ENCODE peak calls at places on chromosomes 5 and 9, in eight cellular contexts. V, C, I, K, G, M, N and R are unnamed samples.

GRCh38 chr5:14414615-14415515 is 166.7 kb upstream of the OTULINL start:
- DNase-seq in N (no peak), K (no peak), I (no peak), V (no peak), G (no peak), M (no peak), C (no peak), R (no peak)

GRCh38 chr9:98311541-98311940 is 56.1 kb upstream of the TBC1D2 start:
- DNase-seq in C (no peak), M (no peak), N (no peak), V (no peak), I (no peak), K (no peak), G (no peak), R (no peak)

GRCh38 chr9:101881508-101881907 is 143.1 kb upstream of the GRIN3A start:
- DNase-seq in V (no peak), C (no peak), G (no peak), M (no peak), I (no peak), N (no peak), K (no peak), R (no peak)

GRCh38 chr5:137666109-137666850 is 69.6 kb downstream of the KLHL3 start:
- DNase-seq in V (no peak), M (no peak), K (no peak), I (peak), N (no peak), G (peak), C (no peak), R (no peak)

GRCh38 chr5:81195334-81195929 is 37.7 kb upstream of the CKMT2 start:
- DNase-seq in M (no peak), V (no peak), K (no peak), I (no peak), N (no peak), C (no peak), G (no peak), R (no peak)

GRCh38 chr5:86974910-86975309 is 292.8 kb upstream of the RASA1 start:
- DNase-seq in G (no peak), K (no peak), V (no peak), N (no peak), M (no peak), I (peak), C (no peak), R (no peak)

GRCh38 chr5:74543162-74543995 is 97.1 kb downstream of the ENC1 start:
- DNase-seq in C (no peak), V (no peak), M (no peak), I (peak), K (no peak), N (no peak), G (no peak), R (no peak)

GRCh38 chr5:151863566-151863965 is 61.1 kb downstream of the GLRA1 start:
- DNase-seq in K (no peak), V (no peak), I (no peak), N (no peak), M (no peak), G (no peak), C (no peak), R (no peak)

GRCh38 chr5:173454764-173455598 is 126.8 kb upstream of the STC2 start:
- DNase-seq in G (no peak), C (no peak), N (peak), V (no peak), I (peak), M (no peak), K (no peak), R (no peak)

GRCh38 chr9:20744046-20744630 is 60.1 kb downstream of the FOCAD start:
- DNase-seq in K (no peak), V (no peak), G (no peak), M (no peak), N (no peak), C (no peak), I (no peak), R (no peak)

GRCh38 chr9:110575169-110575568 is 4.4 kb downstream of the SVEP1 start:
- DNase-seq in C (no peak), V (no peak), I (no peak), K (no peak), N (no peak), M (no peak), G (no peak), R (no peak)

GRCh38 chr5:1005904-1006655 is 2.5 kb upstream of the NKD2 start:
- DNase-seq in C (no peak), I (no peak), G (peak), N (no peak), K (peak), V (peak), M (peak), R (peak)

GRCh38 chr5:159899067-159900049 is 16.9 kb upstream of the ADRA1B start:
- DNase-seq in I (no peak), K (no peak), G (no peak), C (no peak), N (no peak), V (no peak), M (no peak), R (no peak)

GRCh38 chr5:101676646-101677045 is 619.4 kb downstream of the SLCO4C1 start:
- DNase-seq in G (no peak), V (no peak), M (no peak), K (no peak), N (no peak), I (no peak), C (no peak), R (no peak)

GRCh38 chr5:111454198-111454606 is 58.1 kb downstream of the STARD4 start:
- DNase-seq in K (no peak), C (no peak), I (no peak), M (no peak), N (no peak), G (no peak), V (no peak), R (no peak)

GRCh38 chr5:961002-961710 is 47.4 kb upstream of the NKD2 start:
- DNase-seq in I (no peak), N (no peak), K (no peak), C (no peak), M (no peak), G (no peak), V (no peak), R (no peak)

GRCh38 chr5:116739648-116740047 is 165.0 kb upstream of the SEMA6A start:
- DNase-seq in K (no peak), C (no peak), V (no peak), G (no peak), N (no peak), M (no peak), I (no peak), R (no peak)

GRCh38 chr9:98797491-98797890 is 1.1 kb upstream of the ANKS6 start:
- DNase-seq in G (no peak), V (no peak), M (no peak), K (no peak), C (no peak), N (no peak), I (no peak), R (no peak)

GRCh38 chr5:90227688-90228087 is 181.9 kb downstream of the CETN3 start:
- DNase-seq in I (no peak), V (no peak), K (no peak), C (no peak), N (no peak), M (no peak), G (no peak), R (no peak)

GRCh38 chr5:39057745-39058144 is 16.5 kb downstream of the RICTOR start:
- DNase-seq in K (no peak), C (no peak), I (no peak), N (no peak), M (no peak), V (no peak), G (no peak), R (no peak)

GRCh38 chr5:44613951-44614350 is 194.8 kb upstream of the MRPS30 start:
- DNase-seq in V (no peak), N (no peak), M (no peak), G (no peak), K (no peak), C (no peak), I (no peak), R (no peak)

GRCh38 chr5:139700711-139701693 is 52.9 kb downstream of the CXXC5 start:
- DNase-seq in I (no peak), C (no peak), N (peak), G (no peak), K (peak), V (no peak), M (no peak), R (no peak)

GRCh38 chr5:218457-219289 is 553 bp downstream of the SDHA start:
- DNase-seq in K (no peak), V (peak), I (peak), M (no peak), G (no peak), N (peak), C (no peak), R (no peak)

GRCh38 chr5:53884844-53885243 is 324.4 kb downstream of the NDUFS4 start:
- DNase-seq in G (no peak), I (no peak), K (no peak), M (no peak), N (no peak), V (no peak), C (no peak), R (no peak)

GRCh38 chr5:148457183-148457620 is 73.4 kb downstream of the FBXO38 start:
- DNase-seq in N (no peak), I (no peak), M (no peak), K (no peak), V (no peak), G (peak), C (no peak), R (no peak)

GRCh38 chr5:138700581-138701362 is 52.5 kb upstream of the CTNNA1 start:
- DNase-seq in K (no peak), N (no peak), C (no peak), M (no peak), G (no peak), V (no peak), I (no peak), R (no peak)

GRCh38 chr5:137754961-137755762 is 999 bp upstream of the HNRNPA0 start:
- DNase-seq in G (no peak), V (no peak), N (no peak), K (no peak), M (no peak), C (no peak), I (no peak), R (no peak)

GRCh38 chr9:36772449-36773370 is 200.0 kb downstream of the MELK start:
- DNase-seq in N (no peak), G (no peak), V (no peak), I (peak), M (no peak), C (no peak), K (no peak), R (no peak)

GRCh38 chr5:538271-538771 is 14.1 kb upstream of the SLC9A3 start:
- DNase-seq in K (peak), M (no peak), G (no peak), N (no peak), C (no peak), V (peak), I (no peak), R (no peak)

GRCh38 chr9:96612105-96612965 is 7.3 kb downstream of the CDC14B start:
- DNase-seq in G (no peak), K (peak), V (peak), C (no peak), I (peak), N (peak), M (peak), R (no peak)

GRCh38 chr5:73719616-73720015 is 93.6 kb downstream of the ARHGEF28 start:
- DNase-seq in M (no peak), I (no peak), K (no peak), N (no peak), C (no peak), V (no peak), G (no peak), R (no peak)

GRCh38 chr5:1366514-1366913 is 21.6 kb upstream of the CLPTM1L start:
- DNase-seq in V (peak), M (no peak), C (no peak), K (no peak), G (no peak), N (no peak), I (no peak), R (peak)

GRCh38 chr9:35962126-35962906 is 4.4 kb upstream of the OR2S2 start:
- DNase-seq in N (no peak), M (no peak), V (no peak), C (no peak), I (peak), K (no peak), G (no peak), R (no peak)

GRCh38 chr5:76617675-76618074 is 5.5 kb downstream of the F2RL2 start:
- DNase-seq in G (no peak), C (no peak), N (no peak), I (peak), V (no peak), M (no peak), K (no peak), R (no peak)

GRCh38 chr5:149576021-149576420 is 5.3 kb upstream of the ARHGEF37 start:
- DNase-seq in C (no peak), K (no peak), V (no peak), I (no peak), G (no peak), M (no peak), N (no peak), R (no peak)

GRCh38 chr5:149618581-149619248 is 37.4 kb downstream of the ARHGEF37 start:
- DNase-seq in N (peak), M (no peak), V (no peak), G (no peak), C (no peak), I (peak), K (peak), R (no peak)

GRCh38 chr5:180860887-180861822 is at the start of gene ZFP62:
- DNase-seq in N (peak), V (peak), M (peak), C (peak), G (peak), K (peak), I (peak), R (peak)
- TF ChIP-seq CTCF in N (peak), V (peak), M (no peak), C (peak), G (peak), K (no peak), I (no peak), R (peak)

GRCh38 chr9:129641751-129642585 is at the start of gene ASB6:
- DNase-seq in V (peak), G (peak), M (peak), N (peak), I (peak), K (peak), C (peak), R (peak)
- TF ChIP-seq CTCF in V (peak), G (peak), M (peak), N (peak), I (peak), K (peak), C (peak), R (peak)

DNA sequence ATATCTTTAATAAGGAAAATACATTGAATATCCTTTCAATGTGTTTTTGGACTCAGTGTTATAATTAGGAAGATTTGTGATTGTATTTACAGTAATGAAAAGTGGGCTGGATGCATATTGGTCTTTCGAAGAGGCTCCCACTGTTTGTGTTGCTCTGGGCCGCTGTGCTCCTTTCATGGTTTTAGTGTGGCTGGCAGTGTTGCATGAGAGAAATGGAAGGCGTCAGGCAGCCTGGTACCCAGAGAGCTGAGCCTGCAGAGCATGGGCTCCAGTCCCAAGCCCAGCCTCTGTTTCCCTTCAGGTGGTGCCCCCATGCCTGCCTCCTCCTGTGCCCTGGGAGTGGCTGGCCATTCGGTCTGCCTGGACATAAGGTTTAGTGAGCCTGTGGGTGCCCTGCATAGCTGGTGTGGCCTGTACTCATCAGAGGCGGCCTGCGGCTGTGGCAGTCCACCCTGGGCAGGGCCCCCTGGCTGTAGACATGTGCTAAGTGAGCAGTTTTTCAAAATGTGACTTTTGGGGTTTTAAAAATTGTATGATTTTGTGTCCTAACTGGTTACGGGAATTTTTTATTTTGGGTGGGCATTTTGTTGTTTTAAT is 27.4 kb upstream of the FAM120AOS start:
- DNase-seq in C (no peak), I (no peak), M (no peak), G (no peak), N (no peak), K (no peak), V (no peak), R (no peak)
- TF ChIP-seq CTCF in C (no peak), I (no peak), M (no peak), G (no peak), N (no peak), K (no peak), V (no peak), R (no peak)

GRCh38 chr9:130991227-130992058 is 17.5 kb upstream of the LAMC3 start:
- DNase-seq in G (no peak), C (no peak), K (no peak), M (no peak), I (no peak), V (no peak), N (no peak), R (no peak)
- TF ChIP-seq CTCF in G (no peak), C (no peak), K (no peak), M (no peak), I (no peak), V (no peak), N (no peak), R (no peak)

GRCh38 chr5:122130152-122130551 is 806 bp downstream of the ZNF474 start:
- DNase-seq in N (no peak), I (no peak), M (no peak), C (no peak), K (no peak), G (no peak), V (no peak), R (no peak)
- TF ChIP-seq CTCF in N (no peak), I (no peak), M (no peak), C (no peak), K (no peak), G (no peak), V (no peak), R (no peak)

GRCh38 chr5:142015781-142016533 is 3.1 kb upstream of the GNPDA1 start:
- DNase-seq in C (no peak), N (no peak), G (peak), M (no peak), V (no peak), I (peak), K (no peak), R (peak)

GRCh38 chr5:142014911-142015584 is 2.2 kb upstream of the GNPDA1 start:
- DNase-seq in K (no peak), C (no peak), M (no peak), V (no peak), I (peak), N (peak), G (peak), R (no peak)

GRCh38 chr5:142012186-142012785 is 541 bp downstream of the GNPDA1 start:
- DNase-seq in K (no peak), V (peak), I (peak), M (peak), N (peak), C (no peak), G (peak), R (no peak)

GRCh38 chr5:142012792-142013388 is at the start of gene GNPDA1:
- DNase-seq in V (peak), K (peak), I (peak), G (peak), N (peak), C (peak), M (peak), R (peak)

GRCh38 chr5:142013734-142014495 is 1.1 kb upstream of the GNPDA1 start:
- DNase-seq in C (no peak), I (peak), M (no peak), K (no peak), N (peak), G (no peak), V (peak), R (no peak)
- TF ChIP-seq CTCF in C (no peak), I (no peak), M (no peak), K (no peak), N (peak), G (no peak), V (no peak), R (no peak)

DNA sequence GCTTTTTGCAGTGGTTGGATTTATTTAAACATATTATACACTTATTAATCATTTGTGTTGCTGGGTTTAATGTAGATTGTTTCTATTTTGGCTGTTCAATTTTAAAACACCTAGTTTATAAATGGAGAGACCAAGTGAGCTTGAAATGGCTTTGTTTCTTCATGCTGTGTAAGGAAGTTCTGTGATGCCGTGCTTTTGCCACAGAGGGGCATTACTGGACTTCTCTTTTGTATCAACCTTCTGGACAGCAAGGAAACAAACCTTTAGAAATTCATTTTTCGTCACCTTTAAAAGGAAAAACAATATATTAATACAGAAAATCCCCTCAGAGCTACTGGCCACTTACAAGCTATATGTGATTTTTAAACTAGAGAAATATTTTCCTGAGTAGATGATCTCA is 81.9 kb downstream of the DMRTA1 start:
- DNase-seq in N (no peak), M (no peak), C (no peak), K (no peak), G (no peak), V (no peak), I (peak), R (no peak)
- TF ChIP-seq CTCF in N (no peak), M (peak), C (no peak), K (no peak), G (no peak), V (no peak), I (no peak), R (no peak)

GRCh38 chr9:134350416-134350994 is 24.2 kb downstream of the RXRA start:
- DNase-seq in G (no peak), K (no peak), N (no peak), V (no peak), I (no peak), M (no peak), C (no peak), R (no peak)

GRCh38 chr9:134351777-134352176 is 25.5 kb downstream of the RXRA start:
- DNase-seq in M (no peak), N (no peak), K (no peak), I (no peak), G (no peak), V (no peak), C (no peak), R (no peak)

GRCh38 chr9:134347996-134348395 is 21.7 kb downstream of the RXRA start:
- DNase-seq in I (no peak), G (no peak), V (no peak), N (no peak), M (no peak), K (no peak), C (no peak), R (no peak)

GRCh38 chr9:134348404-134349155 is 22.3 kb downstream of the RXRA start:
- DNase-seq in G (no peak), M (no peak), C (no peak), V (no peak), N (no peak), I (no peak), K (no peak), R (no peak)

DNA sequence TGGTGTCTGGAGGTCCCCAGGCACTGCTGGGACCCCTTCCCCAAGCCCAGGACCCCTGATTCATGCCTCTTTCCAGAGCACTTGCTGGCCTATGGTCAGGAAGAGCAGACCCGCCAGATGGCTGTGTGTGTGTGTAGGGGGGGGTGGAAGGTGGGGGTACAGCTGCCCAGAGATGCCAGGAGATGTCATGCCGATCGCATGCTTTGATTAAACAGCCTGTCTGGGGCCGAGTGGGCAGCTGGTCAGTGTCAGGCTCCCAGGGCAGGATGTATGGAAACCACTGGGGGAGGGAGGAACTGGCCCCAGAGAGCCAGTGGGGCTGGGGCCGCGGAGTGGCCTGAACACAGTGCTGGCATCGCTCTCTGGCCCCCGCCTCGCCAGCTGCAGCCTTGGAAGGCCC is 23.7 kb downstream of the RXRA start:
- DNase-seq in M (no peak), K (no peak), I (no peak), N (no peak), G (no peak), V (no peak), C (no peak), R (no peak)
- TF ChIP-seq CTCF in M (no peak), K (no peak), I (no peak), N (no peak), G (no peak), V (no peak), C (no peak), R (no peak)

GRCh38 chr9:79233542-79233941 is 338.2 kb upstream of the TLE4 start:
- DNase-seq in G (no peak), K (no peak), C (no peak), V (no peak), M (no peak), N (peak), I (peak), R (no peak)
- TF ChIP-seq CTCF in G (no peak), K (no peak), C (peak), V (peak), M (no peak), N (peak), I (peak), R (no peak)